ENCODE peak calls at places on chromosome 10, in nine cellular contexts. F is right lobe of liver, V is cardiac fibroblast, H is choroid plexus epithelial cell, P is tibial nerve, Q is uterus, B is osteoblast, I is fibroblast of pulmonary artery, G is lower leg skin. U is an unnamed sample.
A peak's percentile ranks its signal among the peaks of the same experiment; 100 is the strongest.

GRCh38 chr10:3091346-3091787 is 24.0 kb downstream of the PFKP start:
- DNase-seq in F (no peak), V (peak; percentile 90), H (peak; percentile 98), P (no peak), Q (no peak), B (peak; percentile 86), I (peak; percentile 92), G (no peak), U (peak; percentile 90)

GRCh38 chr10:87503892-87504291 is 801 bp upstream of the MINPP1 start:
- DNase-seq in F (no peak), V (peak; percentile 10), H (peak; percentile 33), P (no peak), Q (no peak), B (peak; percentile 17), I (peak; percentile 18), G (no peak), U (no peak)

GRCh38 chr10:118926903-118927302 is 102.6 kb upstream of the NANOS1 start:
- DNase-seq in F (no peak), V (no peak), H (no peak), P (no peak), Q (no peak), B (no peak), I (no peak), G (no peak), U (no peak)

GRCh38 chr10:52326382-52326781 is 12.3 kb downstream of the DKK1 start:
- DNase-seq in F (no peak), V (no peak), H (no peak), P (no peak), Q (no peak), B (no peak), I (no peak), G (no peak), U (no peak)

GRCh38 chr10:124012583-124012982 is 80.8 kb downstream of the CHST15 start:
- DNase-seq in F (no peak), V (no peak), H (no peak), P (no peak), Q (no peak), B (peak; percentile 65), I (no peak), G (no peak), U (no peak)

GRCh38 chr10:17214991-17215781 is 12.9 kb upstream of the VIM start:
- DNase-seq in F (no peak), V (peak; percentile 98), H (peak; percentile 95), P (no peak), Q (peak; percentile 57), B (peak; percentile 22), I (peak; percentile 79), G (no peak), U (peak; percentile 98)

GRCh38 chr10:75773139-75773801 is 341.8 kb downstream of the LRMDA start:
- DNase-seq in F (no peak), V (peak; percentile 70), H (peak; percentile 89), P (no peak), Q (no peak), B (peak; percentile 71), I (peak; percentile 68), G (no peak), U (peak; percentile 41)

GRCh38 chr10:122706947-122707346 is 7.3 kb upstream of the C10orf120 start:
- DNase-seq in F (no peak), V (no peak), H (no peak), P (no peak), Q (no peak), B (no peak), I (no peak), G (no peak), U (no peak)

GRCh38 chr10:59700709-59701108 is 8.9 kb downstream of the SLC16A9 start:
- DNase-seq in F (no peak), V (no peak), H (no peak), P (no peak), Q (no peak), B (no peak), I (no peak), G (no peak), U (no peak)

GRCh38 chr10:90718185-90718584 is 139.7 kb downstream of the HTR7 start:
- DNase-seq in F (no peak), V (peak; percentile 35), H (peak; percentile 41), P (no peak), Q (no peak), B (no peak), I (peak; percentile 23), G (no peak), U (peak; percentile 31)

GRCh38 chr10:32323051-32323450 is 23.9 kb downstream of the EPC1 start:
- DNase-seq in F (no peak), V (no peak), H (no peak), P (no peak), Q (no peak), B (no peak), I (no peak), G (no peak), U (no peak)

GRCh38 chr10:132099701-132100481 is 34.1 kb downstream of the JAKMIP3 start:
- DNase-seq in F (peak; percentile 31), V (no peak), H (no peak), P (no peak), Q (no peak), B (peak; percentile 69), I (no peak), G (peak; percentile 72), U (no peak)

GRCh38 chr10:71735709-71736569 is 16.4 kb upstream of the C10orf105 start:
- DNase-seq in F (no peak), V (no peak), H (no peak), P (no peak), Q (no peak), B (no peak), I (no peak), G (no peak), U (no peak)

GRCh38 chr10:86867149-86867548 is 90.3 kb downstream of the MMRN2 start:
- DNase-seq in F (no peak), V (no peak), H (no peak), P (no peak), Q (no peak), B (no peak), I (no peak), G (no peak), U (no peak)

GRCh38 chr10:4825456-4825867 is 545 bp upstream of the AKR1E2 start:
- DNase-seq in F (no peak), V (no peak), H (no peak), P (no peak), Q (no peak), B (no peak), I (no peak), G (no peak), U (no peak)

GRCh38 chr10:2900530-2900929 is 166.8 kb upstream of the PFKP start:
- DNase-seq in F (no peak), V (no peak), H (no peak), P (no peak), Q (no peak), B (peak; percentile 6), I (no peak), G (no peak), U (no peak)

GRCh38 chr10:77661100-77661499 is 23.5 kb upstream of the KCNMA1 start:
- DNase-seq in F (no peak), V (no peak), H (no peak), P (no peak), Q (no peak), B (no peak), I (no peak), G (no peak), U (no peak)

GRCh38 chr10:113604572-113604971 is 51.7 kb downstream of the HABP2 start:
- DNase-seq in F (no peak), V (no peak), H (no peak), P (no peak), Q (no peak), B (no peak), I (no peak), G (no peak), U (no peak)

GRCh38 chr10:108904163-108904878 is 1019.0 kb downstream of the XPNPEP1 start:
- DNase-seq in F (no peak), V (peak; percentile 8), H (peak; percentile 77), P (no peak), Q (no peak), B (no peak), I (peak; percentile 22), G (no peak), U (peak; percentile 36)

GRCh38 chr10:88408111-88408510 is 175.0 kb downstream of the RNLS start:
- DNase-seq in F (no peak), V (no peak), H (no peak), P (no peak), Q (no peak), B (no peak), I (no peak), G (no peak), U (peak; percentile 51)

GRCh38 chr10:49268185-49268584 is 30.8 kb upstream of the C10orf71 start:
- DNase-seq in F (no peak), V (no peak), H (no peak), P (no peak), Q (no peak), B (no peak), I (no peak), G (no peak), U (no peak)
- TF ChIP-seq CTCF in F (no peak), V (no peak), H (no peak), P (no peak), Q (no peak), B (no peak), I (no peak), G (no peak), U (no peak)

GRCh38 chr10:784377-784758 is 94.9 kb upstream of the DIP2C start:
- DNase-seq in F (peak; percentile 46), V (no peak), H (no peak), P (no peak), Q (no peak), B (no peak), I (no peak), G (peak; percentile 76), U (no peak)
- H3K4me3 ChIP-seq in F (no peak overlapping the region), V (peak overlapping the region; percentile 51), H (peak overlapping the region; percentile 55), P (peak overlapping the region; percentile 0), Q (peak overlapping the region; percentile 18), B (peak overlapping the region; percentile 68), I (peak overlapping the region; percentile 47), G (no peak overlapping the region), U (peak overlapping the region; percentile 60)

GRCh38 chr10:94677691-94678090 is 5.8 kb upstream of the CYP2C18 start:
- DNase-seq in F (peak; percentile 86), V (no peak), H (peak; percentile 2), P (no peak), Q (no peak), B (no peak), I (no peak), G (no peak), U (no peak)
- TF ChIP-seq CTCF in F (peak; percentile 35), V (peak; percentile 9), H (peak; percentile 6), P (no peak), Q (no peak), B (no peak), I (no peak), G (no peak), U (peak; percentile 3)

DNA sequence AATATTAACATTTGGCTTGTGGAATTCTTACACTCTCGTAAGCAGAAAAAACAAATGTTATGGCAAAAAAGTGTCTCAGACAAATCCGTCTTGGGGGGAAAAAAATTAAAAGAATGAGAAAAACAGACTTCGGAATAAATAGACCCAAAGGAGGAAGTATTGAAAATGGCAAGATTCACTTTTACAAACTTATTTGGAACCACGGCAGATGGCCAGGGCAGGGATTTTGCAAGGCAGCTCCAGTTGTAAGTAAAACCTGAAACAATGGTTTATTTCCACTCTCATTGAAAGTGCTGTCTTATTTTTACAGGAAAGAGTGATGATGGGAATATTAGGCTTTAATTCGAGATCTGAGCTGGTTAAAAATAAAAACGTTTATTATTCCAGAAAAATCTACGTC is 1.5 kb upstream of the ZNF438 start:
- DNase-seq in F (no peak), V (no peak), H (no peak), P (no peak), Q (no peak), B (no peak), I (no peak), G (no peak), U (peak; percentile 60)
- H3K4me3 ChIP-seq in F (no peak overlapping the region), V (no peak overlapping the region), H (no peak overlapping the region), P (peak overlapping the region; percentile 78), Q (peak overlapping the region; percentile 64), B (no peak overlapping the region), I (no peak overlapping the region), G (no peak overlapping the region), U (no peak overlapping the region)

GRCh38 chr10:18616337-18616736 is 35.0 kb downstream of the NSUN6 start:
- DNase-seq in F (no peak), V (peak; percentile 21), H (peak; percentile 24), P (no peak), Q (no peak), B (no peak), I (no peak), G (no peak), U (no peak)
- TF ChIP-seq CTCF in F (peak; percentile 30), V (no peak), H (peak; percentile 21), P (no peak), Q (no peak), B (no peak), I (peak; percentile 2), G (no peak), U (no peak)